ENCODE peak calls at places on chromosome 13, in five cellular contexts. G is A549, X is gastrocnemius medialis, L is suprapubic skin, B is Peyer's patch. F is an unnamed sample. For H3K4me1, the result is how much of the 10 kb centered on the place peaks cover.

GRCh38 chr13:80979035-80979641 is 638.2 kb upstream of the SPRY2 start:
- DNase-seq in G (peak), X (no peak), L (no peak), B (peak), F (peak)

GRCh38 chr13:101875717-101876393 is 423.4 kb downstream of the ITGBL1 start:
- DNase-seq in G (peak), X (no peak), L (no peak), B (no peak), F (no peak)

GRCh38 chr13:34335662-34336007 is 517.7 kb downstream of the RFC3 start:
- DNase-seq in G (no peak), X (no peak), L (no peak), B (no peak), F (no peak)

GRCh38 chr13:113822956-113823744 is 40.7 kb downstream of the GAS6 start:
- DNase-seq in G (no peak), X (no peak), L (no peak), B (no peak), F (no peak)

GRCh38 chr13:41864658-41865057 is 96.3 kb downstream of the VWA8 start:
- DNase-seq in G (no peak), X (no peak), L (no peak), B (no peak), F (no peak)

GRCh38 chr13:51956717-51957116 is 54.5 kb downstream of the ATP7B start:
- DNase-seq in G (no peak), X (no peak), L (no peak), B (no peak), F (no peak)

GRCh38 chr13:85538957-85539356 is 260.3 kb downstream of the SLITRK6 start:
- DNase-seq in G (no peak), X (no peak), L (no peak), B (no peak), F (no peak)

GRCh38 chr13:69946443-69946955 is 161.1 kb upstream of the ATXN8OS start:
- DNase-seq in G (no peak), X (no peak), L (no peak), B (no peak), F (no peak)

GRCh38 chr13:55566334-55566733 is 1574.4 kb upstream of the PRR20A start:
- DNase-seq in G (no peak), X (no peak), L (no peak), B (no peak), F (no peak)

GRCh38 chr13:83883061-83883523 is 818 bp upstream of the SLITRK1 start:
- DNase-seq in G (no peak), X (no peak), L (no peak), B (no peak), F (no peak)

GRCh38 chr13:27124571-27124970 is 47.0 kb downstream of the USP12 start:
- DNase-seq in G (no peak), X (no peak), L (no peak), B (no peak), F (no peak)

GRCh38 chr13:44930907-44931676 is 58.2 kb downstream of the NUFIP1 start:
- DNase-seq in G (no peak), X (peak), L (peak), B (no peak), F (no peak)

GRCh38 chr13:114078501-114079451 is 53.6 kb downstream of the RASA3 start:
- DNase-seq in G (no peak), X (no peak), L (peak), B (peak), F (peak)

GRCh38 chr13:98396071-98396710 is 180.7 kb downstream of the STK24 start:
- DNase-seq in G (no peak), X (no peak), L (no peak), B (no peak), F (no peak)

GRCh38 chr13:64234255-64234654 is 2818.6 kb upstream of the PCDH20 start:
- DNase-seq in G (no peak), X (no peak), L (no peak), B (no peak), F (no peak)

GRCh38 chr13:109412232-109412935 is 374.0 kb downstream of the IRS2 start:
- DNase-seq in G (peak), X (no peak), L (no peak), B (peak), F (no peak)

GRCh38 chr13:31598990-31599389 is 140.3 kb upstream of the RXFP2 start:
- DNase-seq in G (no peak), X (no peak), L (no peak), B (no peak), F (no peak)

GRCh38 chr13:30308548-30308947 is 1.2 kb upstream of the KATNAL1 start:
- DNase-seq in G (peak), X (no peak), L (no peak), B (no peak), F (no peak)

GRCh38 chr13:51000058-51000457 is 90.5 kb downstream of the RNASEH2B start:
- DNase-seq in G (no peak), X (no peak), L (no peak), B (no peak), F (no peak)

GRCh38 chr13:77222000-77222690 is 104.7 kb downstream of the MYCBP2 start:
- DNase-seq in G (no peak), X (no peak), L (no peak), B (no peak), F (no peak)

GRCh38 chr13:43329702-43330101 is 306.3 kb downstream of the DNAJC15 start:
- DNase-seq in G (no peak), X (no peak), L (no peak), B (no peak), F (no peak)

GRCh38 chr13:112740502-112741131 is 50.8 kb downstream of the ATP11A start:
- DNase-seq in G (no peak), X (peak), L (peak), B (peak), F (peak)

GRCh38 chr13:21124853-21125252 is 51.5 kb downstream of the SKA3 start:
- DNase-seq in G (peak), X (no peak), L (no peak), B (no peak), F (no peak)

GRCh38 chr13:30806784-30807183 is 71.4 kb downstream of the ALOX5AP start:
- DNase-seq in G (peak), X (no peak), L (no peak), B (no peak), F (no peak)

GRCh38 chr13:32150794-32151193 is 119.2 kb downstream of the FRY start:
- DNase-seq in G (no peak), X (no peak), L (no peak), B (peak), F (peak)

GRCh38 chr13:32734511-32734910 is 148.3 kb downstream of the PDS5B start:
- DNase-seq in G (peak), X (no peak), L (no peak), B (no peak), F (no peak)

GRCh38 chr13:61146571-61146970 is 269.1 kb downstream of the PCDH20 start:
- DNase-seq in G (no peak), X (no peak), L (no peak), B (no peak), F (no peak)

GRCh38 chr13:37889102-37889501 is 19.5 kb upstream of the TRPC4 start:
- DNase-seq in G (no peak), X (no peak), L (no peak), B (no peak), F (no peak)

GRCh38 chr13:112032186-112032835 is 34.6 kb upstream of the SOX1 start:
- DNase-seq in G (no peak), X (no peak), L (no peak), B (no peak), F (no peak)

GRCh38 chr13:51769455-51770127 is 34.4 kb downstream of the DHRS12 start:
- DNase-seq in G (no peak), X (peak), L (no peak), B (no peak), F (peak)

GRCh38 chr13:85148009-85148408 is 651.2 kb downstream of the SLITRK6 start:
- DNase-seq in G (peak), X (no peak), L (no peak), B (no peak), F (no peak)

GRCh38 chr13:41651413-41652068 is 194.2 kb downstream of the RGCC start:
- DNase-seq in G (no peak), X (no peak), L (no peak), B (no peak), F (no peak)

GRCh38 chr13:98549006-98549727 is 27.7 kb downstream of the STK24 start:
- DNase-seq in G (no peak), X (no peak), L (no peak), B (peak), F (no peak)

GRCh38 chr13:101416181-101417042 is at the start of gene NALCN:
- DNase-seq in G (peak), X (no peak), L (no peak), B (no peak), F (no peak)

GRCh38 chr13:39273953-39274352 is 235.7 kb downstream of the NHLRC3 start:
- DNase-seq in G (peak), X (no peak), L (no peak), B (no peak), F (no peak)

GRCh38 chr13:73060251-73061160 is 1.7 kb downstream of the KLF5 start:
- DNase-seq in G (no peak), X (peak), L (no peak), B (no peak), F (peak)

GRCh38 chr13:87680298-87680697 is 9.1 kb downstream of the SLITRK5 start:
- DNase-seq in G (peak), X (no peak), L (no peak), B (no peak), F (no peak)
- TF ChIP-seq CTCF in G (peak), X (no peak), L (no peak), B (no peak), F (no peak)

GRCh38 chr13:94996445-94996844 is 284.1 kb upstream of the SOX21 start:
- DNase-seq in G (no peak), X (no peak), L (no peak), B (no peak), F (no peak)

GRCh38 chr13:94997126-94997525 is 284.8 kb upstream of the SOX21 start:
- DNase-seq in G (peak), X (no peak), L (no peak), B (no peak), F (no peak)

GRCh38 chr13:94992277-94992989 is 280.1 kb upstream of the SOX21 start:
- DNase-seq in G (peak), X (no peak), L (no peak), B (no peak), F (no peak)

GRCh38 chr13:94993608-94994007 is 281.3 kb upstream of the SOX21 start:
- DNase-seq in G (no peak), X (no peak), L (no peak), B (no peak), F (no peak)

GRCh38 chr13:94994506-94994905 is 282.2 kb upstream of the SOX21 start:
- DNase-seq in G (no peak), X (no peak), L (no peak), B (no peak), F (no peak)
- H3K4me1 ChIP-seq in G (under half), X (under half), L (under half), B (under half), F (under half)

DNA sequence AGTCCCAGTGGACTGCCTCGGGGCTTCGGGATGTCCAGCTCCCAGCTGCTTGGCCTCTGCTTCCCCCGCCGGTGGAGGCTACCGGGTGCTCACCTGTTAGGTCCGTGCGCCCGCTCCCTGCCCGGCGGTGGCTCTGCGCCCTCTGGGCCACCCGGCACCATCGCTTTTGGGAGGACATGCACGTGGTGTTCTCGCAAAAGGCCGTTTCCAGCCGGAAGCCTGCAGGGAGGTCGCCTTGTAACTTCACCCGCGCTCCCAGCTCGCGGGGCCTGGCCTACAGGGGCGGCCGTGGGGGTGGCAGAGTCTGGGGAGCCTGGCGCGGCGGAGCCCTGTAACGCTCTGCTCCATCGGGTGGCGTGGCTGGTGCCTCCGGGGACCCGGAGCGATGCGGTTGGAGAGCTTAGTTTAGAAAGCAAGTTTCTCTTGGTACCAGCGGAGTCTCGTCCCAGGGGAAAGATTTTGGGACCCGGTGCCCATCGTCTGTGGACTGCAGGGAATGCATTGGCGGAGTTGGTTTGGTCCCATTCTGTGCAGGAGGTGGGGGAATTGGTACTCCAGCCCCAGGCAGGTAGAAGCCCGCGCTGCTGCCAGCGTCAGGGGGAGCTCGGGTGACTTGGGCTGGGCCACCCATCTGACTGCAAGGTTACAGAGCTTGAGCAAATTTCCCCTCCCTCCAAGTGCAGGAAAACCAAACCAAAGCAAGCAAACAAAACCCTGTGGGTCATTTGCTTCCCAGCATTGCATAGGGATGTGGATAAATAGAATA is 673 bp downstream of the SPATA13 start:
- DNase-seq in G (no peak), X (no peak), L (no peak), B (peak), F (no peak)
- TF ChIP-seq POLR2A in G (no peak), X (no peak), L (no peak), B (no peak), F (peak)

DNA sequence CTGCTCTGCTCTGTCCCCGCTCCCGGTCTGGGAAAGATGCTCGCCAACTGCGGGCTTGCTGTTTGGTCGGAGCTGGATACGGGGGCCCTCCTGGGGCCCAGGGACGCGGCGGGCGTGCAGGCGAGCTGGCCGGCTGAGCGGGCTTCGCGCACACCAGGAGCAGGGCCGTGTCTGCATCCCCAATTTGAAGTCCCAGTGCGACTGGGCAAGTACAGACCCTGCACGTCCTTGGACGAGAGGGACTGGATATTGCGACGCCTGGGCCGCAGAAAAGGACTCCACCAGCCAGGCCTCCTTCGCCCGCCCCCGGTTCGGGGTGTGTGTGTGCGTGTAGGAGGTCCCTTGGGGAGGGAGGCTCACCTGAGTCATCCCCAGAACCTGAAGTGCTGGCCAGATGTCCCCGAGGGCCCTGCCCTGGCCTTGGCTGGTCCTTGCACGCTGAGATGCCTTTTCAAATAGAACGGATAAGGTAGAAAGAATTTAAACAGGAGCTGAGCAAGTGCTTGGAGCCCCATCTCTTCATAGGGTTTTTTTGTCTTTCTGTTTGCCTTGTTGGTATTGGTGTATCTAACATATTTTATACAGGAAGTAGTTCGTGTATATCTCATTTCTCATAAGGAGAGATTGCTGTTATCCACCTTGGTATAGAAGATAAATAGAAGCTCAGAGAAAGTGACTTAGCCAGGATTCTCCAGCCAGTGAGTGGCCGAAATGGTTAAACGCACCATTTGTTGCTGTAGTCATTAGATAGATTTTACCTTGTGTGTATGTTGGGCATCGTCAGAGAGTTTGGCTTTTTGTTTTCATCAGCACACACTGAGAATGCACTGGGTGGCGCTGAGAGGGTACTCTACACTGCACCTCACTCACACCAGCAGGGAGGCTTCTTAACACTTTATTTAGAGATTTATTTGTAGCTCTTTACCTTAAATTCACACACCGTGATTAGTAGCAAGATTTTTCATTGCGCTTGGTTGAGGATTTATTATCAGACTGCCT is 1.1 kb downstream of the NAXD start:
- DNase-seq in G (peak), X (peak), L (no peak), B (peak), F (no peak)
- TF ChIP-seq CTCF in G (peak), X (no peak), L (no peak), B (no peak), F (no peak)

GRCh38 chr13:97254809-97255208 is 32.7 kb downstream of the MBNL2 start:
- DNase-seq in G (peak), X (no peak), L (no peak), B (no peak), F (no peak)

GRCh38 chr13:97257800-97258799 is 36.0 kb downstream of the MBNL2 start:
- DNase-seq in G (peak), X (peak), L (peak), B (no peak), F (peak)

GRCh38 chr13:97255515-97255999 is 33.4 kb downstream of the MBNL2 start:
- DNase-seq in G (peak), X (no peak), L (no peak), B (no peak), F (no peak)

GRCh38 chr13:97257228-97257755 is 35.2 kb downstream of the MBNL2 start:
- DNase-seq in G (peak), X (no peak), L (no peak), B (no peak), F (no peak)

DNA sequence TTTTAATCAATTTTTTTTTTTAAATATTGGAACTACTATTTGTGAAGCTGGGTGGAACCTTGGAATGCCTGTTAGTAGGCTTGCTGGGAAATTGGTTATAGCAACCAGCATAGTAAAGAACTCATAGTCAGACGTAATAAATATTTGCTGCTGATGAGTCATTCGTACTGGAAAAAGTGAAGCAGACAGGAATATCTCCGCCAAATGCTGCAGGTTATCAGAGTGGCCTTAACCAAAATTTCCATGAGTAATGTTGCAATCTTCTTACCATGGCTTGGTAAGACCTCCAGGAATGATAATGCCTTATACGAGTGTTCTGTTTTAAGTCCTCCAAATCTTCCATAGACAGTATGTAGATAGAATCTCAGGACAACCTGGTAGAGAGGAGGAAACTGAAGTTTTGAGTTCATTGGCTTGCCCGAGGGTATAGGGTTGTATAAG is 34.2 kb downstream of the MBNL2 start:
- DNase-seq in G (peak), X (no peak), L (no peak), B (no peak), F (peak)
- H3K4me1 ChIP-seq in G (half or more), X (half or more), L (half or more), B (under half), F (under half)

GRCh38 chr13:106610511-106610910 is 42.6 kb upstream of the ARGLU1 start:
- DNase-seq in G (no peak), X (no peak), L (no peak), B (no peak), F (no peak)
- TF ChIP-seq POLR2A in G (no peak), X (no peak), L (no peak), B (no peak), F (no peak)